ENCODE peak calls at places on chromosomes 13 and 19, in eight cellular contexts. K is left lung, W is psoas muscle, M is fibroblast of pulmonary artery, B is GM12864, V is fibroblast of mammary gland, H is lung, D is cardiac muscle cell. Y is an unnamed sample.

GRCh38 chr19:2550431-2551171 is 74.7 kb downstream of the GADD45B start:
- DNase-seq in K (peak), W (peak), M (no peak), B (no peak), V (no peak), H (no peak), D (no peak), Y (no peak)

GRCh38 chr13:95298971-95299627 is 2.2 kb downstream of the ABCC4 start:
- DNase-seq in K (no peak), W (no peak), M (peak), B (no peak), V (peak), H (no peak), D (no peak), Y (no peak)

GRCh38 chr13:99663185-99663825 is 162.0 kb downstream of the TM9SF2 start:
- DNase-seq in K (no peak), W (no peak), M (no peak), B (no peak), V (no peak), H (no peak), D (no peak), Y (no peak)

GRCh38 chr13:26759156-26759906 is 1.3 kb downstream of the GPR12 start:
- DNase-seq in K (no peak), W (no peak), M (no peak), B (no peak), V (no peak), H (no peak), D (no peak), Y (no peak)

GRCh38 chr19:51702754-51703654 is 9.9 kb downstream of the SPACA6 start:
- DNase-seq in K (peak), W (no peak), M (no peak), B (no peak), V (no peak), H (peak), D (no peak), Y (no peak)

GRCh38 chr19:33241530-33242101 is 16.0 kb upstream of the SLC7A10 start:
- DNase-seq in K (no peak), W (peak), M (no peak), B (no peak), V (peak), H (no peak), D (no peak), Y (peak)

GRCh38 chr19:6418562-6418932 is 6.1 kb downstream of the KHSRP start:
- DNase-seq in K (no peak), W (no peak), M (no peak), B (no peak), V (no peak), H (no peak), D (no peak), Y (no peak)

GRCh38 chr19:35671818-35672217 is 5.5 kb downstream of the UPK1A start:
- DNase-seq in K (no peak), W (no peak), M (peak), B (no peak), V (no peak), H (no peak), D (no peak), Y (no peak)

GRCh38 chr13:44300895-44301638 is 72.6 kb upstream of the SERP2 start:
- DNase-seq in K (peak), W (peak), M (peak), B (peak), V (peak), H (peak), D (peak), Y (peak)

GRCh38 chr13:111060237-111060919 is 54.7 kb upstream of the ARHGEF7 start:
- DNase-seq in K (no peak), W (no peak), M (no peak), B (no peak), V (no peak), H (no peak), D (no peak), Y (no peak)

GRCh38 chr19:49301165-49301865 is 23.7 kb downstream of the SLC6A16 start:
- DNase-seq in K (peak), W (peak), M (peak), B (peak), V (peak), H (peak), D (peak), Y (peak)

GRCh38 chr13:94704347-94705080 is 7.8 kb downstream of the SOX21 start:
- DNase-seq in K (no peak), W (no peak), M (no peak), B (no peak), V (no peak), H (no peak), D (no peak), Y (no peak)

GRCh38 chr13:111318396-111318795 is 2.0 kb upstream of the TEX29 start:
- DNase-seq in K (no peak), W (no peak), M (no peak), B (no peak), V (no peak), H (no peak), D (no peak), Y (no peak)

GRCh38 chr19:12202250-12202649 is 39.4 kb downstream of the ZNF136 start:
- DNase-seq in K (no peak), W (no peak), M (no peak), B (no peak), V (no peak), H (no peak), D (peak), Y (no peak)

GRCh38 chr13:106612688-106613087 is 44.8 kb upstream of the ARGLU1 start:
- DNase-seq in K (no peak), W (peak), M (peak), B (no peak), V (peak), H (peak), D (peak), Y (no peak)

DNA sequence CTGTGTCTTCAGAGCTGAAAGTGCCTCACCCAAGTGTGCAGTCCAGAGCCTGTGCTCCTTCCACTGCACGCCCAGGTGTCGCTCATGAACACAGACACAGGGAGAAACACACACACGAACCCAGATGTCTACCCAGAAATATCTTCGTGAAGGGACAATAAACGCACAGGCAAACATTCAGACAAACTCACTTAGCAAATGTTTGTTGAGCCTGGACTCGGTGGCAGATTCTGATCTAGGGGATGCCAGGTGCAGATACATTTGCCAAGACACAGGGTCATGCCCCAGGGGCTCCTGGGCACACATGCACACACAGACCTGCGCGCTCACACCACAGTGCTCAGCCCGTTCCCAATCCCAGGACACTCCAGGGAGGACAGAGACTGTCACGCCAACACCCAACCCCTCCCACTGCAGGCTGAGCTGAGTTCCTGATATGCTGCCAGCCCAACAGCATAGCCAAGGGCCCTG is 31.9 kb downstream of the SCGB2B2 start:
- DNase-seq in K (no peak), W (no peak), M (no peak), B (no peak), V (no peak), H (no peak), D (no peak), Y (no peak)
- TF ChIP-seq CTCF in K (no peak), W (no peak), M (no peak), B (no peak), V (no peak), H (no peak), D (no peak), Y (no peak)

DNA sequence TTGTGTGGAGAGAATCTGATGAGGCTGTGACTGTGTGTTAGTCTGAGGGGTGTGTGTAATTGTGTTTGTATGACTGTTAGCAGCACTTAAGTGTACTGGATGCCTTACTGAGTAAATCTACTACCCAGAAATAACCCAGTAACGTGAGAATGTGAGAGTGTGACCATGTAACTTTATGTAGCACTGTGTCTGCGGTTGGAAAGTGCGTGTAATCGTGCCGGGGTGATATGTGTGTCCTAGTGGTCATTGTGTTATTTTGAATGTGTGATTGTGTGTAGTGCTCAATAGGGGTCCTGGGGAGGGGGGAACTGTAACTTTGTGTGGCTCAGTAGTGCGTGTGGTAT is 550 bp downstream of the ZNF383 start:
- DNase-seq in K (no peak), W (no peak), M (peak), B (no peak), V (peak), H (no peak), D (no peak), Y (no peak)
- TF ChIP-seq CTCF in K (no peak), W (no peak), M (no peak), B (no peak), V (no peak), H (no peak), D (no peak), Y (no peak)

DNA sequence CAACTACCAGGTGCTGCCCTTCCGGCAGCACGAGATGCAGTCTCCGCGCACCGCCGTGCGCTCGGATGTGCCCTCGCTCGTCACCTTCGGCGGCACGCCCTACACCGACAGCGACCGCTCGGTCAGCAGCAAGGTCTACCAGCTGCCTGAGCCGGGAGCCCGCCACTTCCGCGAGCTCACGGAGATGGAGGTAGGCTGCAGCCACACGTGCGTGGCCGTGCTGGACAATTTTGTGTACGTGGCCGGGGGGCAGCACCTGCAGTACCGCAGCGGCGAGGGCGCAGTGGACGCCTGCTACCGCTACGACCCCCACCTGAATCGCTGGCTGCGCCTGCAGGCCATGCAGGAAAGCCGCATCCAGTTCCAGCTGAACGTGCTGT is 15.2 kb upstream of the CRTC1 start:
- DNase-seq in K (no peak), W (peak), M (no peak), B (no peak), V (no peak), H (no peak), D (no peak), Y (no peak)
- TF ChIP-seq CTCF in K (no peak), W (no peak), M (no peak), B (no peak), V (no peak), H (no peak), D (no peak), Y (no peak)

DNA sequence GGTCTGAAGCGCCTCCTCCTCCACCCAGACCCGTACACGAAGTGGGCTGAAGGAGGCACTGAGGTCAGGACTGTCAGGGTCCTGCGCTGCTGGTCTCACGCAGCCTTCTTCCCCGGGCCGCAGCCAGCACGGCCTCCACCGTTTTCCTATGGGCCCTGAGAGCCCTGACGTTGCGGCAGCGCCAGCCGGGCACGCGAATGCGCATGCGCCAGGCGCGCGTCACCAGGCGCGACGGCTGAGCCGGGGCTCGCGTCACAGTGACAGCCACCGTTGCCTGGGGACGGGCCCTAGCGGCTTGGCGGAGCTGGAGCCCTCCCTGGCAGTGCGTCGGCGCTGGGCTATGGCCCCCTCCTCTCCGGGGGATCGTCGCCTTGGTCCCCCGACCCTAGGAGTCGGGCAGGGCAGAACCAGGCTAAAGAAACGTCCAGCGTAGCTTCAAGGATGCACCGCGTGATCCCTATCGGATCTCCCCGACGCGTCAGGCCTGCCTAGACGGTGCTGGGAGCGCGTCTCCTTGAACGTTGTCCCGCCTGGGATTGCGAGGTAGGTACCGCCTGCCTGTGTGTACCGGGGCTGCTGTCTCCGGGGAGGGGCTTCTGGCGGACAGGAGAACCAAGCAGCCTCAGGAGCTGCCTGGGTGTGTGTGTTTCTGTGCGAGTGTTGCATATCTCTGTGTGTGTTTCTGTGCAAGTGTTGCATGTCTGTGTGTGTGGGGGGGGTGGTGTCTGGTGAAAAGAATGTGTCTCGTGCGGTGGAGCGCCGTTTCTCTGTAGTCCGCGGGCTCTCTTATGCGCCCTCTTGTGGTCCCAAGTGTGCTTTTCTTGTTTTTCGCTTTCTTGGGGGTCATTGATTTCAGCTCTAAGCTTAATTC is 43.2 kb downstream of the ZNF571 start:
- DNase-seq in K (no peak), W (no peak), M (peak), B (peak), V (peak), H (no peak), D (no peak), Y (no peak)
- TF ChIP-seq CTCF in K (no peak), W (no peak), M (peak), B (peak), V (peak), H (no peak), D (peak), Y (no peak)

GRCh38 chr13:39144391-39144790 is 106.1 kb downstream of the NHLRC3 start:
- DNase-seq in K (no peak), W (no peak), M (no peak), B (no peak), V (no peak), H (no peak), D (no peak), Y (no peak)
- TF ChIP-seq CTCF in K (no peak), W (no peak), M (no peak), B (no peak), V (no peak), H (no peak), D (no peak), Y (no peak)

GRCh38 chr13:29369060-29369743 is 226.3 kb downstream of the SLC7A1 start:
- DNase-seq in K (no peak), W (no peak), M (peak), B (no peak), V (peak), H (no peak), D (peak), Y (peak)
- TF ChIP-seq CTCF in K (peak), W (peak), M (peak), B (peak), V (peak), H (no peak), D (peak), Y (no peak)

GRCh38 chr19:10478903-10479384 is 24.2 kb downstream of the KEAP1 start:
- DNase-seq in K (peak), W (peak), M (peak), B (no peak), V (peak), H (peak), D (peak), Y (peak)
- TF ChIP-seq CTCF in K (peak), W (peak), M (peak), B (peak), V (peak), H (no peak), D (peak), Y (peak)

GRCh38 chr13:33933810-33934209 is 115.9 kb downstream of the RFC3 start:
- DNase-seq in K (no peak), W (no peak), M (no peak), B (no peak), V (no peak), H (no peak), D (no peak), Y (no peak)

GRCh38 chr13:33934343-33934742 is 116.4 kb downstream of the RFC3 start:
- DNase-seq in K (no peak), W (no peak), M (no peak), B (no peak), V (no peak), H (no peak), D (no peak), Y (no peak)

GRCh38 chr13:33932765-33933406 is 114.9 kb downstream of the RFC3 start:
- DNase-seq in K (no peak), W (no peak), M (peak), B (no peak), V (no peak), H (no peak), D (no peak), Y (no peak)

GRCh38 chr13:33934936-33935510 is 117.1 kb downstream of the RFC3 start:
- DNase-seq in K (no peak), W (no peak), M (no peak), B (no peak), V (no peak), H (no peak), D (no peak), Y (no peak)

DNA sequence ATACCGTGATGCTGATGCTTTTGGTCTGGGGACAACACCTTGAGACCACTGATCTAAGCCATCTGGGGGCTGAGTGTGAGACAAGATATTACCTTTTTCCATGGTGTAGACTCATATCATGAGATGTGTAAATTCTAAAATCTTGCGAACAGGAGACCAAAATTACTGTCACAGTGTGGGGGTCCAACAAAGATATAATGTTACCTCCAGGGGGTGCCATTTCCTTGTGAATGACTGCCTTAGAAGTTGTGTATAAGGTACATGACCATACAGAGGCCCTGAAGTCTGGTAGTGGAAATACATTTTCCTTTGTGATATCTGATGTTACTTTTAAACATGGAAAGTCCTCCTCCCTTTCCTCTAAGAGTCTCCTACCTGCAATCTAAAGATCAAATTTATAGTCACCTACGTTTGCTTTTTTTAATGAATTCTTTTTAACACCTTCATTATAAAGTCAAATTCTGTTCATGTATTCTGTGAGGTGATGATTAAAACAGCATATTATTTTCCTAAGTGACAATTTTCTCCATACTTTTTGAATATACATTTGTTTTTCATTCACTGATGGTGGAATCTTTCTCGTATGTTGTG is 113.5 kb downstream of the RFC3 start:
- DNase-seq in K (no peak), W (no peak), M (peak), B (peak), V (peak), H (no peak), D (peak), Y (peak)
- TF ChIP-seq CTCF in K (peak), W (peak), M (peak), B (peak), V (peak), H (no peak), D (peak), Y (peak)

DNA sequence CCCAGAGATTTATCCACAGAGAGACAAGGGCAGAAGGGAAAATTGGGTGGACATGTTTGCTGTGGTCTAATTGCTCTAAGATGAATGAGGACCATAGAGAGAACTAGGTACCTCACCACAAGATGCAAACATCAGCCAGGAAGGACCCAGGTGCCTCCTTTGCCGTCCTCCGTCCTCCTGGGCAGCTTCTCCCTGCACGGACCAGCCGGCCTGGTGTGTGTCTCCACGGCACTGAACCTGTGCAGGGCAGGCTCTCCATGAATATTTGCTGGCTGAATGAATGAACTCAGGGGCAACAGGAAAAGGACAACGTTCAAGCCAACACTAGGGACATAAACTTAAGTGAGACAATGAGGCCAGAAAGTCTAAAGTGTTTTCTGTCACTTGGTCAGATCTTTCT is 143.9 kb downstream of the ZNF536 start:
- DNase-seq in K (no peak), W (no peak), M (no peak), B (no peak), V (no peak), H (no peak), D (no peak), Y (no peak)
- TF ChIP-seq CTCF in K (no peak), W (no peak), M (no peak), B (no peak), V (no peak), H (no peak), D (no peak), Y (no peak)